ENCODE peak calls at places on chromosome 6, in seven cellular contexts. C is AG10803, Y is adrenal gland, J is stomach, B is NCI-H526 treated with DMSO at 0.1 percent for 48 hours, R is astrocyte of the spinal cord, Z is T-helper 17 cell. O is an unnamed sample.

GRCh38 chr6:157779705-157780604 is 43.1 kb upstream of the SNX9 start:
- DNase-seq in C (peak; percentile 59), Y (no peak), J (no peak), B (no peak), R (no peak), Z (no peak), O (no peak)

GRCh38 chr6:166572370-166573261 is 13.9 kb downstream of the RAMACL start:
- DNase-seq in C (peak; percentile 64), Y (no peak), J (no peak), B (no peak), R (peak; percentile 82), Z (no peak), O (no peak)

GRCh38 chr6:161369339-161369738 is 95.5 kb upstream of the AGPAT4 start:
- DNase-seq in C (peak; percentile 94), Y (no peak), J (no peak), B (no peak), R (peak; percentile 85), Z (no peak), O (no peak)

GRCh38 chr6:106381871-106382270 is 21.4 kb downstream of the CRYBG1 start:
- DNase-seq in C (peak; percentile 17), Y (no peak), J (no peak), B (no peak), R (no peak), Z (no peak), O (no peak)

GRCh38 chr6:33869826-33870423 is 66.1 kb upstream of the MLN start:
- DNase-seq in C (no peak), Y (no peak), J (no peak), B (no peak), R (no peak), Z (no peak), O (no peak)

GRCh38 chr6:12957321-12958051 is 240.9 kb downstream of the PHACTR1 start:
- DNase-seq in C (peak; percentile 65), Y (peak; percentile 62), J (peak; percentile 76), B (no peak), R (peak; percentile 72), Z (no peak), O (peak; percentile 79)

GRCh38 chr6:35024601-35025054 is 116.5 kb downstream of the TCP11 start:
- DNase-seq in C (peak; percentile 49), Y (peak; percentile 85), J (peak; percentile 47), B (peak; percentile 10), R (peak; percentile 65), Z (no peak), O (peak; percentile 66)

GRCh38 chr6:109454483-109455160 is 950 bp downstream of the MICAL1 start:
- DNase-seq in C (no peak), Y (peak; percentile 72), J (peak; percentile 58), B (no peak), R (peak; percentile 47), Z (peak; percentile 72), O (peak; percentile 45)

GRCh38 chr6:45617441-45617840 is 239.7 kb upstream of the SUPT3H start:
- DNase-seq in C (no peak), Y (no peak), J (no peak), B (no peak), R (peak; percentile 85), Z (no peak), O (no peak)